ENCODE peak calls at places on chromosomes 6 and 20, in seven cellular contexts. O is K562, F is transverse colon, T is GM12878, E is stomach, Q is suprapubic skin, I is sigmoid colon. N is an unnamed sample. For H3K4me1, the result is how much of the 10 kb centered on the place peaks cover.

GRCh38 chr20:50283922-50284810 is 93.5 kb downstream of the CEBPB start:
- DNase-seq in O (peak), F (peak), T (no peak), E (peak), Q (no peak), I (peak), N (no peak)

GRCh38 chr6:7021306-7021705 is 86.5 kb upstream of the RREB1 start:
- DNase-seq in O (no peak), F (no peak), T (no peak), E (no peak), Q (no peak), I (no peak), N (no peak)

GRCh38 chr6:16154904-16155303 is 26.0 kb downstream of the MYLIP start:
- DNase-seq in O (no peak), F (no peak), T (no peak), E (no peak), Q (no peak), I (no peak), N (no peak)

GRCh38 chr6:99119109-99120031 is 171.6 kb upstream of the FBXL4 start:
- DNase-seq in O (peak), F (no peak), T (no peak), E (no peak), Q (no peak), I (no peak), N (no peak)

GRCh38 chr20:41172296-41173140 is 35.2 kb downstream of the PLCG1 start:
- DNase-seq in O (no peak), F (peak), T (no peak), E (peak), Q (peak), I (peak), N (no peak)

GRCh38 chr6:138999949-139000725 is 12.1 kb upstream of the REPS1 start:
- DNase-seq in O (no peak), F (no peak), T (no peak), E (no peak), Q (no peak), I (no peak), N (no peak)

GRCh38 chr6:135686784-135687301 is 164.7 kb upstream of the PDE7B start:
- DNase-seq in O (no peak), F (no peak), T (no peak), E (no peak), Q (no peak), I (no peak), N (no peak)

GRCh38 chr20:40525356-40525755 is 163.7 kb downstream of the MAFB start:
- DNase-seq in O (no peak), F (no peak), T (no peak), E (no peak), Q (no peak), I (no peak), N (no peak)

GRCh38 chr6:166635146-166635545 is 8.1 kb upstream of the RPS6KA2 start:
- DNase-seq in O (no peak), F (no peak), T (no peak), E (no peak), Q (no peak), I (no peak), N (no peak)

DNA sequence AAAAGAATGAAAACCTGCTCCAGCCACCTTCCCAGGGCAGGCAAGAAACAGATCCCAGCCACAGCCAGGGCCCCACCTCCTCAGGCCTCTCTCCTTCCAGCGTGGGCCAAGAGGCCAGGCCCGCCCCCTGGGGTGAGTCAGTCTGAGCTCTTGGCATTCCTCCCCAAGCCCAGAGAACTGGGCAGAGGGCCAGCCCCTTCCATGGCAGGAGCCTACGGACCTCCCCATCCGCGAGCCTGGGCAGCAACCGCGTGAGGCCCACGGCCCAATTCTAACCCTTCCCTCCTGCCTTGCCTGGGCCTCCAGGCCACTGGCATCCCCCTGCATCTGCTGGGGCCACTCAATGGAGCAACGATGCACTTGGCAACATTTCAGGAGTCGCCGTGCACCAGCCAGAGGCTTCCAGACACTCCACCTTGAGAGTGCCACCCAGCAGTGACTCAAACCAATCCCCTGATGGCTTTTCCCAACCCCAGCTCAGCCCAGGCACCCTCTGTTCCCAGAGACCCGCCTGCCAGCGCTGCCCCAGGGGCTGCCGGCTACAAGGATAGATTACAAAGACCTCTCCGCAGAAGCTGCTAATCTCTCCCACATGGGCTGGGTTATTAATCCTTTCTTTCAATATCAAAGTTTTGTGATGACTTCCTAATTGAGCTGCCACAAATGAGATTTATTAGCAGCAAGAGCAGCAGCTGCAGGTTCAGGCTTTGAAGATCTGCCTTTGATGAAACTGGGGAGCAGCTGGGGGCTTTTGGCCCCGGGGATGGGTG is 85.8 kb downstream of the NFATC2 start:
- DNase-seq in O (peak), F (peak), T (no peak), E (peak), Q (peak), I (peak), N (peak)
- TF ChIP-seq POLR2A in O (no peak), F (no peak), T (no peak), E (no peak), Q (no peak), I (no peak), N (no peak)

DNA sequence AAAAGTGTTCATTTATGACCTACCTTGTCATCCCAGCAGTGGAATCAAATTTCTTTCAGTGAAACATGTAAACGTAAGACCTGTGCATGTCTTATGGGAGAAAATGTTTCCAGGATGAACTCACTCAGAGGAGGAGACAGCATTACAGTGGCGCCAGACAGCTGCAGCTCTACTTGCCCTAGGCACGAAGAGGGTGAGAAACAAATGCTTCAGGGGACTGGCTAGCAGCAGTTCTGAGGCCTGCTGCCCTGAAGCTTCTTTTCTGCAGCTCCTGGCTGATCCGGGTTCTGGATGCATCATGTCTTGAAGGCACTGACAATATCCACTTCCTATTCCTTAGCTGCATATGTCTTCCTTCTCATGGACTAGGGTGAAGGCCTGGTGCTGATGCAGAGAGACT is 120.2 kb downstream of the QRSL1 start:
- DNase-seq in O (no peak), F (no peak), T (no peak), E (no peak), Q (no peak), I (no peak), N (no peak)
- H3K4me1 ChIP-seq in O (under half), F (under half), T (under half), E (under half), Q (under half), I (under half), N (under half)

GRCh38 chr20:62910217-62910766 is 16.0 kb downstream of the DIDO1 start:
- DNase-seq in O (no peak), F (no peak), T (no peak), E (no peak), Q (no peak), I (no peak), N (no peak)
- TF ChIP-seq POLR2AphosphoS5 in O (no peak), F (no peak), T (peak), E (no peak), Q (no peak), I (no peak), N (no peak)

DNA sequence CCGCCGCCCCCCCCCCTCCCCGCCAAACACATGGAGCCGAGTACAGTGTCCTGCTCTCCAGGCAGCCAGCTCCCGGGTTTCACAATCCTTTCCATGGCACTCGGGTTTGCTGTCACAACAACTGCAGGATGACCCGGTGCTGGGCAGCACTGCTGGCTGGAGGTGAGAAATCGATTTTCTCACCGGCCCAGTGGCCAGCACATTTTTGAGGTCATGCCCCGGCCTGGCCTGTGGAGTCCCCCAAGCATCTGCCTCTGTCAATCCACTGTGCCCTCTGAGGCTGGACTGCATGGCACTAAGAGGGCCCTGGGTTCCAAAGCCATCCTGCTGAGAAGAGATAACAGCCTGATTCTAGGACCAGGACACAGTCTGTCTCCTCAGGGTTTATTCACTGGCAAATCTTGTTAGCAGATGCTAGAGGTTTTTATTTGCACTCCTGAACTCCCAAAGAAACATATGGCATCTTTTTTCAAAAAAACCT is 129.5 kb downstream of the NFATC2 start:
- DNase-seq in O (no peak), F (no peak), T (no peak), E (no peak), Q (peak), I (no peak), N (no peak)
- TF ChIP-seq POLR2A in O (no peak), F (no peak), T (no peak), E (no peak), Q (no peak), I (no peak), N (no peak)

GRCh38 chr6:40725390-40725789 is 138.2 kb upstream of the LRFN2 start:
- DNase-seq in O (no peak), F (no peak), T (no peak), E (no peak), Q (no peak), I (no peak), N (no peak)
- H3K4me1 ChIP-seq in O (under half), F (under half), T (under half), E (under half), Q (under half), I (under half), N (under half)

GRCh38 chr6:124334359-124334758 is 530.7 kb downstream of the NKAIN2 start:
- DNase-seq in O (no peak), F (no peak), T (no peak), E (no peak), Q (no peak), I (no peak), N (no peak)
- TF ChIP-seq POLR2AphosphoS5 in O (no peak), F (no peak), T (no peak), E (no peak), Q (no peak), I (no peak), N (no peak)

DNA sequence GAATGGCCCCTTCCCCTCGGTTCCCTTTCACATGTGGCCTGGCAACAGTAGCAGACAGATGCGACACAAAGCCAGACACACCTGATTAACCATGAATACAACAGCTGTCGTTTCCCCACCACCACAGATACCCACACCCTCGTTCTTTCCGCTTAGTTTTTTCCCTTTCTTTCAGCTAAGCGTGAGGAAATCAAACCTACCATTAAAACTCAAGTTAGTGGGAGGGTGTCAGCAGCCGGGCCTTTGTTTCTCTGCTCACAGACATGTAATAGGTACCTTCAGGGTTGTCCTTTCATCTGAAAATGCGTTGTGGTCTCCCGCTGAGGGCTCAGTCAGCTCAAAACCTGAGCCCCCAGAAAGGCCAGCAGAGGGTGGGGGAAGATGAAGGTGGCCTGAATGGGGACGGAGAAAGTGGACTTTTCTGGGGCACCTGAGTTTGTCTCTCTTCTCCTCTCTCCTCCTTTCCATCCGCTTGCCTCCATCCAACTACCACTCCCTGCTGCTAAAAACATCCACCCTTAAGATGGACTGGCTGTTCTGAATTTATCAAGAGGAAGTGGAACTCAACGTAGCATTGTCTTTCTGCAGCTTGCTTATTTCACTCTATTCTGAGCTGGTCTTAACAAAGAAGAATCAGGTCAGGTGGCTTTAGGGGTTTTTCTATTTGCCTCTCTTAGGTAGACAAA is 516.5 kb upstream of the JARID2 start:
- DNase-seq in O (no peak), F (no peak), T (peak), E (no peak), Q (no peak), I (no peak), N (no peak)
- TF ChIP-seq POLR2A in O (no peak), F (no peak), T (peak), E (no peak), Q (no peak), I (no peak), N (no peak)

DNA sequence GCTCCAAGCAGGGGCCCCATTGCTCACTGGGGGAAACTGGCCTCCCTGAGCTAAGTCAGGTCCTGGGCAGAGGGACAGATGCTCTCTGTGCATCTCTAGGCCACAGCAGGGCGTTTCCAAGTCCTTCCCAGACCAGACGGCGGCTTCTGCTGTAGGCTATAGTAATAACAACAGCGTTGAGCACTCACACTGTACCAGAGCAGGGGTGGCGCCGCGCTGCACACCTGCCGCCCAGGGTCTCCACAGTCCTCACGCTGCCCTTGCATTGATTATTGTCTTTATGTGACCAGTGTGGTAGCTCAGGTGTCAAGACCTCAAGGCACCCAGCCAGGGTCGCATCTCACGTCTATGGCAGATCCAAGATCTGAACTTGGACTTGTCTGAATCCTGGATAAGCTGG is 14.9 kb upstream of the CCN5 start:
- DNase-seq in O (no peak), F (no peak), T (no peak), E (no peak), Q (no peak), I (no peak), N (no peak)
- H3K4me1 ChIP-seq in O (under half), F (under half), T (under half), E (under half), Q (under half), I (under half), N (half or more)

GRCh38 chr6:108873251-108873650 is 25.0 kb downstream of the ARMC2 start:
- DNase-seq in O (no peak), F (no peak), T (no peak), E (no peak), Q (no peak), I (no peak), N (no peak)

GRCh38 chr6:108870357-108870756 is 22.1 kb downstream of the ARMC2 start:
- DNase-seq in O (no peak), F (no peak), T (no peak), E (no peak), Q (no peak), I (no peak), N (no peak)

GRCh38 chr6:108874470-108875160 is 26.4 kb downstream of the ARMC2 start:
- DNase-seq in O (no peak), F (peak), T (peak), E (no peak), Q (no peak), I (no peak), N (no peak)

GRCh38 chr6:108873971-108874370 is 25.7 kb downstream of the ARMC2 start:
- DNase-seq in O (no peak), F (no peak), T (no peak), E (no peak), Q (no peak), I (no peak), N (no peak)

DNA sequence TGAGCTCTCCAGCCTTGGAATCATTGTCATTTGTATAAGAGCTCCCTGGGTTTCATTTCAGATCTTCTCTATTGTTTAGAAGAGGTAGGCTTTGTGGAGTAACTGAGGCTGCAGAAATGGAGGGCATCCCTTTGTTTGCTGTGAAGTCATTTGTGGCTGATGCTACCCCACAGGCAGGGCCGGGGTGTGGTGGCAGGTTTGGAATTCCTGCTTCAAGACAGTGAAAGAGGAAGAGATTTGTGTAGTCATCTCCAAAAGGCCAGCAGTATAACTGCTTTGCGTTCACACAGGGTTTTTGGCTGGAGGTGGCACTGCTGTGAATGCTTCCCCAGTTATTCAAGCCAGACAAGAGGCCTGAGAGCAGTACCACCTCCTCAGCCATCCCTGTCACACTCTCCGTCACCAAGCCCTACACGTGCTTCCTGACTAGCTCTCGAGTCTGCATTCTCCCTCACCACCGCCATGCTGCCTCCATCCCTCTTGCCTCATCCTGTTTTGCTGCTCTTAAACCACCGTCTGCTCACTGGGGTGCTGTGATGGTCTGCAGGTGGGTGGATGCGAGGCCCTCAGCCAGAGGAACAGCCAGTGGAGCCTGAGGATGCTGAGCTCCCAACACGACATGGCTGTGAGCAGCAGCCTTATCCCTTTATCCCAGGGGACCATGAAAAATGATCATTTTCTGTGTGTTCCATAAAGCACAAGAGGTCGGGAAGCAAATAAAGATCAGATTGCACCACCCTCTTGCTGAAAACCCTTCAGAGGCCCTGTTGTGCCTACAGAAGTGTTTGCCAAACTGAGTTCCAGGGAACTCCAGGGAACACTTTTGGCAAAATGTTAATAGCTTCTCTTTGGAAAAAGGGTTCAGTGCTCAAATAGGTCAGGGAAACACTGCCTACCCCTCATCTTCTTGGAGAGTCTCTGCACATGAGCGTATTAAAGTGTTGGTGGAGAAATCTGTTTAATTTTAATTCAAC is 24.1 kb downstream of the ARMC2 start:
- DNase-seq in O (no peak), F (peak), T (no peak), E (no peak), Q (no peak), I (peak), N (no peak)
- TF ChIP-seq POLR2AphosphoS5 in O (no peak), F (no peak), T (no peak), E (no peak), Q (no peak), I (no peak), N (no peak)

GRCh38 chr6:11221623-11222384 is 10.7 kb downstream of the NEDD9 start:
- DNase-seq in O (no peak), F (no peak), T (no peak), E (no peak), Q (no peak), I (no peak), N (no peak)

GRCh38 chr6:11217360-11218076 is 14.9 kb downstream of the NEDD9 start:
- DNase-seq in O (no peak), F (peak), T (peak), E (peak), Q (no peak), I (no peak), N (no peak)

GRCh38 chr6:11218077-11218392 is 14.4 kb downstream of the NEDD9 start:
- DNase-seq in O (no peak), F (no peak), T (no peak), E (no peak), Q (no peak), I (no peak), N (no peak)

GRCh38 chr6:11218477-11218826 is 14.0 kb downstream of the NEDD9 start:
- DNase-seq in O (no peak), F (no peak), T (no peak), E (no peak), Q (no peak), I (no peak), N (no peak)

DNA sequence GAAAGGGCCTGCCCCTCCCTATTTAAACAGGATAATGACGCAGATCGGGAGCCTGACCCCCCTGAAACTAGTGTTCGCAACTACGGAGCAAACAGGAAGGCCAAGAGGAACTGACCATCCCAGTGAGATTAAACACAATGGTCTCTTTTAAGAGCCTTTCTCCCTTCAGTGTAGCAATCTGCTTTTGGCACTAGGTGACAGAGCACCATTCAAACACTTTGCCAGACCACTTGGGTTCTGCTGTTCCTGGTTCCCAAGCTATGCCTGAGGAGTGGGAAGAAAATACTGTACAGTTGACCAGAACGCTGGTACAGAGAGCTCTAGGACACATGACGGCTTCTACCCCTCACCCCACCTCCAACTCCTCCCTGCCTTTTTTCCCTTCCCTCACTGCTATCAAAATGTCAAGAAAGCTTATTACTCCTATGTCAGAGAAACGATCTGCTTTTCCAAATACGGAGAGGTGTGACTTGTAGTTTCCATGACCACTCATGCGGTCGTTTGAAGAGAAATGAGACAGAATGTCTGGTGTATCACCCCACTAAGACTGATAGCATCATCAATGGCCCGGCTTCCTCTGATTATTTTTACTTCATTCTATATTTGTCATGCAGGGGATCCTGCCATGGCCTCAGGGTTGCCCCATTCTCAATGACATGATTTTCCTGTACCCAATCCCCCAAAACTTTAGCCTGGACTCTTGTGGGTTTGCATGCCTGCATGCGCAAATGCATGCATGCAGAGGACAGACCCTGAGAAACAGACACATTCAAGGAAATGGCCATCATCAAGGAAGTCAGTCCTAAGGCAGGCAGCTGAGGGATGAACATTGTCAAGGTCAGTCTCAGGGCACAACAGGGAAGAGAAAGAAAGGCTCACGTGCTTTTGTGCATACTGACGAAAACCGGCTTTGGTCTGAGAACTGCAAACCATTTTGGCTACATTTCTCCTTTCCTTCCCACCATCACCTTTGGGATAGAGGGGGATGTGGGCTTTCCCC is 13.3 kb downstream of the NEDD9 start:
- DNase-seq in O (no peak), F (peak), T (no peak), E (no peak), Q (no peak), I (peak), N (no peak)
- TF ChIP-seq POLR2A in O (no peak), F (peak), T (no peak), E (no peak), Q (no peak), I (no peak), N (no peak)

N was measured in esophagus muscularis mucosa.